ENCODE peak calls at places on chromosomes 2 and 18, in nine cellular contexts. One of them, this sample, is unnamed.

GRCh38 chr18:13256444-13257305 is 38.1 kb downstream of the LDLRAD4 start:
- DNase-seq in adrenal gland: no peak
- DNase-seq in astrocyte: no peak
- DNase-seq in breast epithelium: no peak
- DNase-seq in fibroblast of pulmonary artery: no peak
- DNase-seq in AG10803: no peak
- DNase-seq in psoas muscle: no peak
- DNase-seq in thyroid gland: no peak
- DNase-seq in epithelial cell of proximal tubule: no peak
- DNase-seq in this sample: no peak

GRCh38 chr2:46241344-46241743 is 55.9 kb upstream of the EPAS1 start:
- DNase-seq in adrenal gland: no peak
- DNase-seq in astrocyte: no peak
- DNase-seq in breast epithelium: no peak
- DNase-seq in fibroblast of pulmonary artery: peak
- DNase-seq in AG10803: no peak
- DNase-seq in psoas muscle: no peak
- DNase-seq in thyroid gland: no peak
- DNase-seq in epithelial cell of proximal tubule: no peak
- DNase-seq in this sample: peak

GRCh38 chr2:5914831-5915611 is 222.8 kb downstream of the SOX11 start:
- DNase-seq in adrenal gland: no peak
- DNase-seq in astrocyte: peak
- DNase-seq in breast epithelium: no peak
- DNase-seq in fibroblast of pulmonary artery: no peak
- DNase-seq in AG10803: peak
- DNase-seq in psoas muscle: no peak
- DNase-seq in thyroid gland: no peak
- DNase-seq in epithelial cell of proximal tubule: no peak
- DNase-seq in this sample: peak

GRCh38 chr2:111703759-111704158 is 180.2 kb downstream of the ANAPC1 start:
- DNase-seq in adrenal gland: no peak
- DNase-seq in astrocyte: no peak
- DNase-seq in breast epithelium: no peak
- DNase-seq in fibroblast of pulmonary artery: no peak
- DNase-seq in AG10803: no peak
- DNase-seq in psoas muscle: peak
- DNase-seq in thyroid gland: no peak
- DNase-seq in epithelial cell of proximal tubule: no peak
- DNase-seq in this sample: peak

GRCh38 chr18:63963610-63964256 is 6.1 kb upstream of the SERPINB8 start:
- DNase-seq in adrenal gland: peak
- DNase-seq in astrocyte: peak
- DNase-seq in breast epithelium: no peak
- DNase-seq in fibroblast of pulmonary artery: peak
- DNase-seq in AG10803: peak
- DNase-seq in psoas muscle: no peak
- DNase-seq in thyroid gland: peak
- DNase-seq in epithelial cell of proximal tubule: no peak
- DNase-seq in this sample: peak

GRCh38 chr18:3061581-3062416 is 48.9 kb upstream of the LPIN2 start:
- DNase-seq in adrenal gland: no peak
- DNase-seq in astrocyte: no peak
- DNase-seq in breast epithelium: no peak
- DNase-seq in fibroblast of pulmonary artery: no peak
- DNase-seq in AG10803: no peak
- DNase-seq in psoas muscle: no peak
- DNase-seq in thyroid gland: no peak
- DNase-seq in epithelial cell of proximal tubule: no peak
- DNase-seq in this sample: no peak

GRCh38 chr2:239576784-239577183 is 176.0 kb upstream of the HDAC4 start:
- DNase-seq in adrenal gland: no peak
- DNase-seq in astrocyte: no peak
- DNase-seq in breast epithelium: no peak
- DNase-seq in fibroblast of pulmonary artery: no peak
- DNase-seq in AG10803: no peak
- DNase-seq in psoas muscle: peak
- DNase-seq in thyroid gland: no peak
- DNase-seq in epithelial cell of proximal tubule: no peak
- DNase-seq in this sample: no peak

GRCh38 chr18:34977787-34978532 is 63.3 kb upstream of the MAPRE2 start:
- DNase-seq in adrenal gland: peak
- DNase-seq in astrocyte: no peak
- DNase-seq in breast epithelium: no peak
- DNase-seq in fibroblast of pulmonary artery: no peak
- DNase-seq in AG10803: no peak
- DNase-seq in psoas muscle: peak
- DNase-seq in thyroid gland: peak
- DNase-seq in epithelial cell of proximal tubule: no peak
- DNase-seq in this sample: peak

GRCh38 chr2:16191431-16192200 is 251.3 kb downstream of the MYCN start:
- DNase-seq in adrenal gland: no peak
- DNase-seq in astrocyte: no peak
- DNase-seq in breast epithelium: no peak
- DNase-seq in fibroblast of pulmonary artery: no peak
- DNase-seq in AG10803: no peak
- DNase-seq in psoas muscle: no peak
- DNase-seq in thyroid gland: no peak
- DNase-seq in epithelial cell of proximal tubule: no peak
- DNase-seq in this sample: no peak

GRCh38 chr18:47979611-47980200 is 49.2 kb upstream of the SMAD2 start:
- DNase-seq in adrenal gland: no peak
- DNase-seq in astrocyte: no peak
- DNase-seq in breast epithelium: no peak
- DNase-seq in fibroblast of pulmonary artery: no peak
- DNase-seq in AG10803: no peak
- DNase-seq in psoas muscle: no peak
- DNase-seq in thyroid gland: no peak
- DNase-seq in epithelial cell of proximal tubule: no peak
- DNase-seq in this sample: no peak

GRCh38 chr18:74457743-74458465 is 796 bp upstream of the DIPK1C start:
- DNase-seq in adrenal gland: no peak
- DNase-seq in astrocyte: no peak
- DNase-seq in breast epithelium: no peak
- DNase-seq in fibroblast of pulmonary artery: no peak
- DNase-seq in AG10803: no peak
- DNase-seq in psoas muscle: no peak
- DNase-seq in thyroid gland: no peak
- DNase-seq in epithelial cell of proximal tubule: no peak
- DNase-seq in this sample: no peak

GRCh38 chr2:24019729-24020128 is 9.8 kb downstream of the MFSD2B start:
- DNase-seq in adrenal gland: no peak
- DNase-seq in astrocyte: no peak
- DNase-seq in breast epithelium: no peak
- DNase-seq in fibroblast of pulmonary artery: no peak
- DNase-seq in AG10803: no peak
- DNase-seq in psoas muscle: no peak
- DNase-seq in thyroid gland: no peak
- DNase-seq in epithelial cell of proximal tubule: no peak
- DNase-seq in this sample: no peak

GRCh38 chr2:220814441-220814840 is 757.7 kb downstream of the EPHA4 start:
- DNase-seq in adrenal gland: no peak
- DNase-seq in astrocyte: peak
- DNase-seq in breast epithelium: no peak
- DNase-seq in fibroblast of pulmonary artery: no peak
- DNase-seq in AG10803: no peak
- DNase-seq in psoas muscle: no peak
- DNase-seq in thyroid gland: no peak
- DNase-seq in epithelial cell of proximal tubule: no peak
- DNase-seq in this sample: no peak

GRCh38 chr18:9765505-9765904 is 57.4 kb downstream of the RAB31 start:
- DNase-seq in adrenal gland: no peak
- DNase-seq in astrocyte: no peak
- DNase-seq in breast epithelium: no peak
- DNase-seq in fibroblast of pulmonary artery: no peak
- DNase-seq in AG10803: no peak
- DNase-seq in psoas muscle: no peak
- DNase-seq in thyroid gland: no peak
- DNase-seq in epithelial cell of proximal tubule: no peak
- DNase-seq in this sample: no peak

GRCh38 chr2:212912445-212913103 is 238.8 kb downstream of the IKZF2 start:
- DNase-seq in adrenal gland: no peak
- DNase-seq in astrocyte: peak
- DNase-seq in breast epithelium: no peak
- DNase-seq in fibroblast of pulmonary artery: peak
- DNase-seq in AG10803: peak
- DNase-seq in psoas muscle: no peak
- DNase-seq in thyroid gland: no peak
- DNase-seq in epithelial cell of proximal tubule: peak
- DNase-seq in this sample: peak

GRCh38 chr2:120283649-120284048 is 31.0 kb downstream of the RALB start:
- DNase-seq in adrenal gland: no peak
- DNase-seq in astrocyte: peak
- DNase-seq in breast epithelium: no peak
- DNase-seq in fibroblast of pulmonary artery: peak
- DNase-seq in AG10803: no peak
- DNase-seq in psoas muscle: no peak
- DNase-seq in thyroid gland: no peak
- DNase-seq in epithelial cell of proximal tubule: no peak
- DNase-seq in this sample: no peak

GRCh38 chr2:85367180-85367579 is 12.6 kb downstream of the ELMOD3 start:
- DNase-seq in adrenal gland: no peak
- DNase-seq in astrocyte: no peak
- DNase-seq in breast epithelium: no peak
- DNase-seq in fibroblast of pulmonary artery: no peak
- DNase-seq in AG10803: no peak
- DNase-seq in psoas muscle: no peak
- DNase-seq in thyroid gland: no peak
- DNase-seq in epithelial cell of proximal tubule: no peak
- DNase-seq in this sample: no peak

GRCh38 chr2:100610381-100610831 is 47.6 kb downstream of the PDCL3 start:
- DNase-seq in adrenal gland: peak
- DNase-seq in astrocyte: peak
- DNase-seq in breast epithelium: peak
- DNase-seq in fibroblast of pulmonary artery: peak
- DNase-seq in AG10803: peak
- DNase-seq in psoas muscle: peak
- DNase-seq in thyroid gland: peak
- DNase-seq in epithelial cell of proximal tubule: no peak
- DNase-seq in this sample: peak

GRCh38 chr2:69483024-69483423 is 45.8 kb upstream of the NFU1 start:
- DNase-seq in adrenal gland: no peak
- DNase-seq in astrocyte: peak
- DNase-seq in breast epithelium: no peak
- DNase-seq in fibroblast of pulmonary artery: no peak
- DNase-seq in AG10803: no peak
- DNase-seq in psoas muscle: no peak
- DNase-seq in thyroid gland: no peak
- DNase-seq in epithelial cell of proximal tubule: no peak
- DNase-seq in this sample: no peak

GRCh38 chr2:144660518-144661316 is 140.8 kb upstream of the ZEB2 start:
- DNase-seq in adrenal gland: no peak
- DNase-seq in astrocyte: peak
- DNase-seq in breast epithelium: no peak
- DNase-seq in fibroblast of pulmonary artery: no peak
- DNase-seq in AG10803: peak
- DNase-seq in psoas muscle: no peak
- DNase-seq in thyroid gland: no peak
- DNase-seq in epithelial cell of proximal tubule: no peak
- DNase-seq in this sample: peak

GRCh38 chr2:57330447-57330846 is 716.2 kb upstream of the VRK2 start:
- DNase-seq in adrenal gland: no peak
- DNase-seq in astrocyte: peak
- DNase-seq in breast epithelium: no peak
- DNase-seq in fibroblast of pulmonary artery: peak
- DNase-seq in AG10803: peak
- DNase-seq in psoas muscle: no peak
- DNase-seq in thyroid gland: no peak
- DNase-seq in epithelial cell of proximal tubule: no peak
- DNase-seq in this sample: peak

GRCh38 chr2:64542071-64543005 is 18.2 kb downstream of the AFTPH start:
- DNase-seq in adrenal gland: no peak
- DNase-seq in astrocyte: no peak
- DNase-seq in breast epithelium: no peak
- DNase-seq in fibroblast of pulmonary artery: no peak
- DNase-seq in AG10803: no peak
- DNase-seq in psoas muscle: no peak
- DNase-seq in thyroid gland: no peak
- DNase-seq in epithelial cell of proximal tubule: no peak
- DNase-seq in this sample: no peak

GRCh38 chr2:239998006-239998405 is 27.1 kb downstream of the NDUFA10 start:
- DNase-seq in adrenal gland: no peak
- DNase-seq in astrocyte: no peak
- DNase-seq in breast epithelium: no peak
- DNase-seq in fibroblast of pulmonary artery: no peak
- DNase-seq in AG10803: no peak
- DNase-seq in psoas muscle: no peak
- DNase-seq in thyroid gland: no peak
- DNase-seq in epithelial cell of proximal tubule: no peak
- DNase-seq in this sample: no peak

GRCh38 chr2:127408807-127409099 is 9.5 kb upstream of the PROC start:
- DNase-seq in adrenal gland: no peak
- DNase-seq in astrocyte: no peak
- DNase-seq in breast epithelium: no peak
- DNase-seq in fibroblast of pulmonary artery: no peak
- DNase-seq in AG10803: no peak
- DNase-seq in psoas muscle: no peak
- DNase-seq in thyroid gland: no peak
- DNase-seq in epithelial cell of proximal tubule: no peak
- DNase-seq in this sample: no peak
- TF ChIP-seq CTCF in adrenal gland: no peak
- TF ChIP-seq CTCF in astrocyte: no peak
- TF ChIP-seq CTCF in breast epithelium: no peak
- TF ChIP-seq CTCF in fibroblast of pulmonary artery: no peak
- TF ChIP-seq CTCF in AG10803: no peak
- TF ChIP-seq CTCF in psoas muscle: no peak
- TF ChIP-seq CTCF in thyroid gland: no peak
- TF ChIP-seq CTCF in epithelial cell of proximal tubule: no peak
- TF ChIP-seq CTCF in this sample: no peak

GRCh38 chr2:129708221-129708967 is 271.1 kb upstream of the RAB6C start:
- DNase-seq in adrenal gland: no peak
- DNase-seq in astrocyte: no peak
- DNase-seq in breast epithelium: no peak
- DNase-seq in fibroblast of pulmonary artery: no peak
- DNase-seq in AG10803: no peak
- DNase-seq in psoas muscle: no peak
- DNase-seq in thyroid gland: no peak
- DNase-seq in epithelial cell of proximal tubule: no peak
- DNase-seq in this sample: no peak
- TF ChIP-seq CTCF in adrenal gland: no peak
- TF ChIP-seq CTCF in astrocyte: no peak
- TF ChIP-seq CTCF in breast epithelium: no peak
- TF ChIP-seq CTCF in fibroblast of pulmonary artery: no peak
- TF ChIP-seq CTCF in AG10803: no peak
- TF ChIP-seq CTCF in psoas muscle: no peak
- TF ChIP-seq CTCF in thyroid gland: no peak
- TF ChIP-seq CTCF in epithelial cell of proximal tubule: no peak
- TF ChIP-seq CTCF in this sample: no peak

GRCh38 chr2:110116033-110116710 is 550 bp upstream of the MALL start:
- DNase-seq in adrenal gland: peak
- DNase-seq in astrocyte: peak
- DNase-seq in breast epithelium: no peak
- DNase-seq in fibroblast of pulmonary artery: peak
- DNase-seq in AG10803: peak
- DNase-seq in psoas muscle: no peak
- DNase-seq in thyroid gland: peak
- DNase-seq in epithelial cell of proximal tubule: no peak
- DNase-seq in this sample: peak
- TF ChIP-seq CTCF in adrenal gland: peak
- TF ChIP-seq CTCF in astrocyte: peak
- TF ChIP-seq CTCF in breast epithelium: peak
- TF ChIP-seq CTCF in fibroblast of pulmonary artery: peak
- TF ChIP-seq CTCF in AG10803: peak
- TF ChIP-seq CTCF in psoas muscle: peak
- TF ChIP-seq CTCF in thyroid gland: peak
- TF ChIP-seq CTCF in epithelial cell of proximal tubule: peak
- TF ChIP-seq CTCF in this sample: peak

GRCh38 chr2:160226367-160226766 is 26.3 kb upstream of the ITGB6 start:
- DNase-seq in adrenal gland: no peak
- DNase-seq in astrocyte: no peak
- DNase-seq in breast epithelium: no peak
- DNase-seq in fibroblast of pulmonary artery: no peak
- DNase-seq in AG10803: no peak
- DNase-seq in psoas muscle: no peak
- DNase-seq in thyroid gland: peak
- DNase-seq in epithelial cell of proximal tubule: no peak
- DNase-seq in this sample: no peak
- TF ChIP-seq CTCF in adrenal gland: no peak
- TF ChIP-seq CTCF in astrocyte: no peak
- TF ChIP-seq CTCF in breast epithelium: no peak
- TF ChIP-seq CTCF in fibroblast of pulmonary artery: no peak
- TF ChIP-seq CTCF in AG10803: no peak
- TF ChIP-seq CTCF in psoas muscle: no peak
- TF ChIP-seq CTCF in thyroid gland: no peak
- TF ChIP-seq CTCF in epithelial cell of proximal tubule: no peak
- TF ChIP-seq CTCF in this sample: no peak